ENCODE peak calls at places on chromosome 17, in four cellular contexts. One of them, this sample, is unnamed.
A peak's percentile ranks its signal among the peaks of the same experiment; 100 is the strongest.

GRCh38 chr17:77471984-77472836 is 331.4 kb downstream of the SEC14L1 start:
- DNase-seq in hepatocyte: peak; percentile 81
- DNase-seq in B cell: no peak
- DNase-seq in upper lobe of right lung: peak; percentile 79
- DNase-seq in this sample: peak; percentile 44

GRCh38 chr17:56597495-56597990 is 4.0 kb downstream of the NOG start:
- DNase-seq in hepatocyte: peak; percentile 64
- DNase-seq in B cell: no peak
- DNase-seq in upper lobe of right lung: no peak
- DNase-seq in this sample: peak; percentile 4

GRCh38 chr17:18916816-18917496 is 35.0 kb upstream of the SLC5A10 start:
- DNase-seq in upper lobe of right lung: no peak
- DNase-seq in hepatocyte: no peak
- DNase-seq in B cell: no peak
- DNase-seq in this sample: no peak

GRCh38 chr17:20988896-20989295 is 53.9 kb downstream of the USP22 start:
- DNase-seq in hepatocyte: no peak
- DNase-seq in upper lobe of right lung: peak; percentile 10
- DNase-seq in B cell: no peak
- DNase-seq in this sample: no peak

GRCh38 chr17:57530026-57530425 is 215.1 kb downstream of the CCDC182 start:
- DNase-seq in B cell: no peak
- DNase-seq in hepatocyte: no peak
- DNase-seq in upper lobe of right lung: no peak
- DNase-seq in this sample: no peak

GRCh38 chr17:80152057-80152831 is 5.3 kb upstream of the EIF4A3 start:
- DNase-seq in hepatocyte: no peak
- DNase-seq in upper lobe of right lung: no peak
- DNase-seq in B cell: no peak
- DNase-seq in this sample: no peak

GRCh38 chr17:57535652-57536018 is 209.5 kb downstream of the CCDC182 start:
- DNase-seq in B cell: no peak
- DNase-seq in upper lobe of right lung: no peak
- DNase-seq in hepatocyte: no peak
- DNase-seq in this sample: no peak

GRCh38 chr17:67376509-67376891 is 581 bp upstream of the PITPNC1 start:
- DNase-seq in hepatocyte: peak; percentile 71
- DNase-seq in B cell: no peak
- DNase-seq in upper lobe of right lung: no peak
- DNase-seq in this sample: no peak

GRCh38 chr17:61307905-61308886 is 91.4 kb upstream of the TBX2 start:
- DNase-seq in B cell: no peak
- DNase-seq in hepatocyte: peak; percentile 75
- DNase-seq in upper lobe of right lung: no peak
- DNase-seq in this sample: no peak

GRCh38 chr17:45345246-45345553 is 28.4 kb upstream of the MAP3K14 start:
- DNase-seq in hepatocyte: no peak
- DNase-seq in B cell: no peak
- DNase-seq in upper lobe of right lung: peak; percentile 20
- DNase-seq in this sample: no peak

GRCh38 chr17:73697872-73698271 is 53.6 kb upstream of the SDK2 start:
- DNase-seq in hepatocyte: peak; percentile 46
- DNase-seq in B cell: no peak
- DNase-seq in upper lobe of right lung: no peak
- DNase-seq in this sample: peak; percentile 31

GRCh38 chr17:32483451-32484019 is 3.3 kb upstream of the CDK5R1 start:
- DNase-seq in B cell: peak; percentile 77
- DNase-seq in hepatocyte: peak; percentile 56
- DNase-seq in upper lobe of right lung: peak; percentile 60
- DNase-seq in this sample: no peak

GRCh38 chr17:83183951-83184506 is 104.6 kb downstream of the METRNL start:
- DNase-seq in hepatocyte: no peak
- DNase-seq in upper lobe of right lung: no peak
- DNase-seq in B cell: no peak
- DNase-seq in this sample: no peak

GRCh38 chr17:8185580-8186445 is 4.2 kb downstream of the BORCS6 start:
- DNase-seq in upper lobe of right lung: peak; percentile 93
- DNase-seq in B cell: peak; percentile 70
- DNase-seq in hepatocyte: peak; percentile 91
- DNase-seq in this sample: peak; percentile 86

GRCh38 chr17:75707096-75707720 is 14.1 kb upstream of the ITGB4 start:
- DNase-seq in upper lobe of right lung: no peak
- DNase-seq in hepatocyte: no peak
- DNase-seq in B cell: no peak
- DNase-seq in this sample: peak; percentile 78

GRCh38 chr17:38674013-38674748 is 576 bp downstream of the EPOP start:
- DNase-seq in hepatocyte: peak; percentile 48
- DNase-seq in upper lobe of right lung: peak; percentile 75
- DNase-seq in B cell: peak; percentile 71
- DNase-seq in this sample: peak; percentile 75

GRCh38 chr17:51036084-51036483 is 84.6 kb downstream of the SPAG9 start:
- DNase-seq in B cell: no peak
- DNase-seq in upper lobe of right lung: no peak
- DNase-seq in hepatocyte: no peak
- DNase-seq in this sample: no peak

GRCh38 chr17:4504188-4504587 is 5.5 kb downstream of the SPNS2 start:
- DNase-seq in upper lobe of right lung: no peak
- DNase-seq in B cell: no peak
- DNase-seq in hepatocyte: no peak
- DNase-seq in this sample: no peak

GRCh38 chr17:14123579-14124278 is 54.4 kb downstream of the COX10 start:
- DNase-seq in hepatocyte: no peak
- DNase-seq in B cell: no peak
- DNase-seq in upper lobe of right lung: no peak
- DNase-seq in this sample: no peak

GRCh38 chr17:81342062-81342699 is 47.1 kb upstream of the SLC38A10 start:
- DNase-seq in B cell: no peak
- DNase-seq in upper lobe of right lung: no peak
- DNase-seq in hepatocyte: peak; percentile 25
- DNase-seq in this sample: no peak

GRCh38 chr17:54920819-54921218 is 20.2 kb downstream of the TOM1L1 start:
- DNase-seq in B cell: no peak
- DNase-seq in upper lobe of right lung: no peak
- DNase-seq in hepatocyte: no peak
- DNase-seq in this sample: no peak

GRCh38 chr17:56934280-56934679 is 20.4 kb upstream of the TRIM25 start:
- DNase-seq in upper lobe of right lung: no peak
- DNase-seq in hepatocyte: no peak
- DNase-seq in B cell: no peak
- DNase-seq in this sample: no peak

GRCh38 chr17:50887705-50888245 is 21.6 kb upstream of the TOB1 start:
- DNase-seq in B cell: no peak
- DNase-seq in upper lobe of right lung: no peak
- DNase-seq in hepatocyte: no peak
- DNase-seq in this sample: no peak

GRCh38 chr17:74528491-74529199 is 2.6 kb downstream of the CD300LB start:
- DNase-seq in hepatocyte: no peak
- DNase-seq in B cell: peak; percentile 58
- DNase-seq in upper lobe of right lung: no peak
- DNase-seq in this sample: no peak

GRCh38 chr17:33192961-33193911 is 99.9 kb downstream of the ASIC2 start:
- DNase-seq in upper lobe of right lung: no peak
- DNase-seq in B cell: no peak
- DNase-seq in hepatocyte: no peak
- DNase-seq in this sample: no peak

GRCh38 chr17:8151641-8152111 is 528 bp downstream of the PER1 start:
- DNase-seq in B cell: no peak
- DNase-seq in hepatocyte: peak; percentile 78
- DNase-seq in upper lobe of right lung: peak; percentile 93
- DNase-seq in this sample: no peak

GRCh38 chr17:1422907-1423306 is 22.9 kb upstream of the YWHAE start:
- DNase-seq in hepatocyte: no peak
- DNase-seq in B cell: no peak
- DNase-seq in upper lobe of right lung: no peak
- DNase-seq in this sample: peak; percentile 4

DNA sequence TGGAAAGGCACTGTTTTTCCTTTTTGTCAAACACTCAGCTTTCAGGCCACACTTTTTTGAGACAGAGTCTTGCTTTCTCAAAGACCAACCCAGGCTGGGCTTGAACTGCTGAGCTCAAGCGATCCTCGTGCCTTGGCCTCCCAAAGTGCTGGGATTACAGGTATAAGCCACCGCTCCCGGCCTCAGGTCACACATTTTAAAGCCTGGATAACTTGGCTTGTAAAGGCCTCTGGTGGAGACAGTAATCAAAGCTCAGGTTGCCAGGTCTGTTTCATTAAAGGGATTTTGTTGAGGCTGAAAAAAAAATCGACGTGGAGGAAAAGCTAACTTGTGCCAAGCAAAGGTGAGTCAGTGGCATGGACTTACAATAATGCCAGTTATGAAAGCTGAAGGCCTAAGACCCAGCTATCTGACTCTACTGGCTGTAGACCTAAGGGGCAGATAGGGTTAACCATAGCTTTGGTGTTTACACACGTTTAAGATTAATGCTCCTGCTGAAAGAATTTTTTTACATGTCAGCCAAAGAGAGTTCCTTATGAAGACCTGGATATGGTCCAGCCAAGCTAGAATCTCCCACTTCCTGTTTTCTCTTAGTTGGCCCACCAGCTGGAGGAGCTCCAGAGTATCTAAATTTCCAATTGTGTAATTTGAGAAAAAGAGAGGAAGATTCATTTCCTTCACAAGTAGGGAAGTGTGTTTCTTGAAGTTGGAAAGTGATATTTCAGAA is 910 bp downstream of the NBR1 start:
- DNase-seq in upper lobe of right lung: no peak
- DNase-seq in B cell: no peak
- DNase-seq in hepatocyte: peak; percentile 84
- DNase-seq in this sample: peak; percentile 73
- TF ChIP-seq CTCF in upper lobe of right lung: peak; percentile 38
- TF ChIP-seq CTCF in B cell: no peak
- TF ChIP-seq CTCF in hepatocyte: peak; percentile 38
- TF ChIP-seq CTCF in this sample: peak; percentile 42

GRCh38 chr17:70913086-70913485 is 743.8 kb downstream of the KCNJ2 start:
- DNase-seq in hepatocyte: no peak
- DNase-seq in upper lobe of right lung: no peak
- DNase-seq in B cell: no peak
- DNase-seq in this sample: no peak
- TF ChIP-seq CTCF in hepatocyte: no peak
- TF ChIP-seq CTCF in upper lobe of right lung: no peak
- TF ChIP-seq CTCF in B cell: no peak
- TF ChIP-seq CTCF in this sample: no peak

GRCh38 chr17:63774141-63774981 is at the start of gene DDX42:
- DNase-seq in B cell: no peak
- DNase-seq in upper lobe of right lung: peak; percentile 94
- DNase-seq in hepatocyte: peak; percentile 80
- DNase-seq in this sample: peak; percentile 90
- TF ChIP-seq CTCF in B cell: no peak
- TF ChIP-seq CTCF in upper lobe of right lung: no peak
- TF ChIP-seq CTCF in hepatocyte: peak; percentile 19
- TF ChIP-seq CTCF in this sample: no peak

DNA sequence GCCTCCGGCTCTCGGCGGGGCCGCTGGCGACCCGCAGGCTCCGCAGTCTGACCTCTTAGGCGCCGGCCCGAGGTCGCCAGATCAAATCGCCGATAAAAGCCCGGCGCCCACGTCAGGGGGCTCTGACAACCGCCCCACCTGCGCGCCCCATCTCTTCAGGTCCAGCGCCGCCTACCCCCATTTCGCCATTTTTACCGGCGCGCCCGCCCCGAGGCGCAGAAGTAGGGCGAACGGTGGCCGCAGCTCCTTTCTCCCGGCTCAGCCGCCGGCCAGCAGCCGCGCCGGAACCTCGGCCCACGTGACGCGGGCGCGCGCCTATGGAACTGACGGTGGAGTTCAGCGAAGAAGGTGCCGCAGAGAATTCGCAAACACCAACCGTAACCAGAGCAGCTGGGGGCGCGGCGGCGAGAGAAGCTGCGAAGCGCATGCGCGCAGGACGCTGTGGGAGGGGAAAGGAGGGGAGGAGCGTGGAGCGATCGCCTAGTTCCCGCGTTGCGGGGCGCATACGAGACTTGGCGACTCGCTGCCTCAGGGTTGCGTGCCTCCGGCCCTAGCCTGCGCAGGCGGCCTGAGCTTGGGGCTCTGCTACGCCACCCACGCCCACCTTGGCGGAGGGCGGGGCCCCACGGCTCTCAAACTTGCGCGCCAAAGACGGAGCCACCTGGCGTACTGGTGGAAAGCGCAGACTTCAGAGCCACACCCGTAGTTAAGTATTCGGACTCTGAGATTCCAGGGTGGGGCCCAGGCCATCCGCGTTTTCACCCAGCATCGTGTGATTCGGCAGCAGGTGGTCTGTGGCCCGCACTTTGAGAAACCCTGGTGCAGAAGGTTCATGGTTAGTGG is at the start of gene TRIM37:
- DNase-seq in upper lobe of right lung: peak; percentile 100
- DNase-seq in B cell: peak; percentile 96
- DNase-seq in hepatocyte: peak; percentile 99
- DNase-seq in this sample: peak; percentile 96
- TF ChIP-seq CTCF in upper lobe of right lung: peak; percentile 13
- TF ChIP-seq CTCF in B cell: no peak
- TF ChIP-seq CTCF in hepatocyte: no peak
- TF ChIP-seq CTCF in this sample: no peak

GRCh38 chr17:48149174-48150106 is 41.9 kb downstream of the SNX11 start:
- DNase-seq in B cell: no peak
- DNase-seq in hepatocyte: no peak
- DNase-seq in upper lobe of right lung: no peak
- DNase-seq in this sample: no peak
- TF ChIP-seq CTCF in B cell: no peak
- TF ChIP-seq CTCF in hepatocyte: no peak
- TF ChIP-seq CTCF in upper lobe of right lung: no peak
- TF ChIP-seq CTCF in this sample: no peak

GRCh38 chr17:62987136-62987535 is 21.1 kb downstream of the TANC2 start:
- DNase-seq in upper lobe of right lung: no peak
- DNase-seq in B cell: no peak
- DNase-seq in hepatocyte: no peak
- DNase-seq in this sample: no peak
- TF ChIP-seq CTCF in upper lobe of right lung: no peak
- TF ChIP-seq CTCF in B cell: no peak
- TF ChIP-seq CTCF in hepatocyte: no peak
- TF ChIP-seq CTCF in this sample: no peak